ENCODE peak calls at places on chromosome 3, in five cellular contexts. One of them, this sample, is unnamed.

GRCh38 chr3:41247590-41247989 is 48.3 kb downstream of the CTNNB1 start:
- DNase-seq in AML-193: no peak
- DNase-seq in left ventricle myocardium superior: no peak
- DNase-seq in lower leg skin: no peak
- DNase-seq in A172: no peak
- DNase-seq in this sample: no peak

GRCh38 chr3:108406661-108407206 is 103.7 kb downstream of the MYH15 start:
- DNase-seq in AML-193: peak
- DNase-seq in left ventricle myocardium superior: no peak
- DNase-seq in lower leg skin: peak
- DNase-seq in A172: peak
- DNase-seq in this sample: peak

GRCh38 chr3:129059311-129059975 is 1.1 kb upstream of the GP9 start:
- DNase-seq in AML-193: no peak
- DNase-seq in left ventricle myocardium superior: no peak
- DNase-seq in lower leg skin: no peak
- DNase-seq in A172: no peak
- DNase-seq in this sample: no peak

GRCh38 chr3:9685216-9686049 is 18.2 kb upstream of the CPNE9 start:
- DNase-seq in AML-193: no peak
- DNase-seq in left ventricle myocardium superior: no peak
- DNase-seq in lower leg skin: no peak
- DNase-seq in A172: no peak
- DNase-seq in this sample: no peak

GRCh38 chr3:87135412-87135811 is 91.7 kb upstream of the CHMP2B start:
- DNase-seq in AML-193: no peak
- DNase-seq in left ventricle myocardium superior: no peak
- DNase-seq in lower leg skin: no peak
- DNase-seq in A172: no peak
- DNase-seq in this sample: no peak

GRCh38 chr3:127702151-127702578 is 29.4 kb downstream of the ABTB1 start:
- DNase-seq in AML-193: no peak
- DNase-seq in left ventricle myocardium superior: peak
- DNase-seq in lower leg skin: no peak
- DNase-seq in A172: no peak
- DNase-seq in this sample: no peak

GRCh38 chr3:141797167-141797773 is 34.1 kb downstream of the GRK7 start:
- DNase-seq in AML-193: peak
- DNase-seq in left ventricle myocardium superior: peak
- DNase-seq in lower leg skin: no peak
- DNase-seq in A172: no peak
- DNase-seq in this sample: peak

GRCh38 chr3:121529308-121529707 is 16.5 kb downstream of the POLQ start:
- DNase-seq in AML-193: no peak
- DNase-seq in left ventricle myocardium superior: no peak
- DNase-seq in lower leg skin: no peak
- DNase-seq in A172: no peak
- DNase-seq in this sample: no peak

GRCh38 chr3:8518138-8518537 is 16.5 kb downstream of the LMCD1 start:
- DNase-seq in AML-193: no peak
- DNase-seq in left ventricle myocardium superior: no peak
- DNase-seq in lower leg skin: no peak
- DNase-seq in A172: no peak
- DNase-seq in this sample: no peak

GRCh38 chr3:16059081-16059537 is 115.4 kb upstream of the GALNT15 start:
- DNase-seq in AML-193: no peak
- DNase-seq in left ventricle myocardium superior: no peak
- DNase-seq in lower leg skin: no peak
- DNase-seq in A172: peak
- DNase-seq in this sample: no peak

GRCh38 chr3:14462738-14463137 is 60.3 kb downstream of the SLC6A6 start:
- DNase-seq in AML-193: no peak
- DNase-seq in left ventricle myocardium superior: no peak
- DNase-seq in lower leg skin: no peak
- DNase-seq in A172: no peak
- DNase-seq in this sample: no peak

GRCh38 chr3:158802399-158803023 is 657 bp downstream of the MFSD1 start:
- DNase-seq in AML-193: peak
- DNase-seq in left ventricle myocardium superior: no peak
- DNase-seq in lower leg skin: no peak
- DNase-seq in A172: no peak
- DNase-seq in this sample: peak

GRCh38 chr3:57078366-57079220 is 18.1 kb downstream of the SPATA12 start:
- DNase-seq in AML-193: peak
- DNase-seq in left ventricle myocardium superior: peak
- DNase-seq in lower leg skin: peak
- DNase-seq in A172: peak
- DNase-seq in this sample: peak

GRCh38 chr3:159416854-159417253 is 571.8 kb upstream of the IL12A start:
- DNase-seq in AML-193: no peak
- DNase-seq in left ventricle myocardium superior: no peak
- DNase-seq in lower leg skin: no peak
- DNase-seq in A172: no peak
- DNase-seq in this sample: peak

GRCh38 chr3:19149388-19149787 is 1.1 kb downstream of the KCNH8 start:
- DNase-seq in AML-193: peak
- DNase-seq in left ventricle myocardium superior: no peak
- DNase-seq in lower leg skin: no peak
- DNase-seq in A172: peak
- DNase-seq in this sample: peak

GRCh38 chr3:78970656-78971055 is 797.1 kb downstream of the ROBO1 start:
- DNase-seq in AML-193: no peak
- DNase-seq in left ventricle myocardium superior: no peak
- DNase-seq in lower leg skin: no peak
- DNase-seq in A172: no peak
- DNase-seq in this sample: no peak

GRCh38 chr3:132549169-132549568 is 47.9 kb upstream of the ACKR4 start:
- DNase-seq in AML-193: no peak
- DNase-seq in left ventricle myocardium superior: no peak
- DNase-seq in lower leg skin: no peak
- DNase-seq in A172: no peak
- DNase-seq in this sample: no peak

GRCh38 chr3:69240651-69241578 is 118.5 kb upstream of the LMOD3 start:
- DNase-seq in AML-193: no peak
- DNase-seq in left ventricle myocardium superior: no peak
- DNase-seq in lower leg skin: no peak
- DNase-seq in A172: no peak
- DNase-seq in this sample: peak

GRCh38 chr3:133855772-133856171 is 39.9 kb downstream of the RAB6B start:
- DNase-seq in AML-193: no peak
- DNase-seq in left ventricle myocardium superior: no peak
- DNase-seq in lower leg skin: no peak
- DNase-seq in A172: peak
- DNase-seq in this sample: no peak

GRCh38 chr3:9915252-9916141 is 1.4 kb upstream of the IL17RC start:
- DNase-seq in AML-193: peak
- DNase-seq in left ventricle myocardium superior: peak
- DNase-seq in lower leg skin: no peak
- DNase-seq in A172: peak
- DNase-seq in this sample: peak

GRCh38 chr3:194874783-194875182 is 189.1 kb downstream of the FAM43A start:
- DNase-seq in AML-193: no peak
- DNase-seq in left ventricle myocardium superior: no peak
- DNase-seq in lower leg skin: no peak
- DNase-seq in A172: no peak
- DNase-seq in this sample: no peak

GRCh38 chr3:114623420-114624046 is 329.7 kb downstream of the TIGIT start:
- DNase-seq in AML-193: no peak
- DNase-seq in left ventricle myocardium superior: no peak
- DNase-seq in lower leg skin: no peak
- DNase-seq in A172: peak
- DNase-seq in this sample: peak

GRCh38 chr3:42545284-42545900 is 36.4 kb downstream of the SEC22C start:
- DNase-seq in AML-193: no peak
- DNase-seq in left ventricle myocardium superior: no peak
- DNase-seq in lower leg skin: no peak
- DNase-seq in A172: no peak
- DNase-seq in this sample: no peak

GRCh38 chr3:41819200-41819599 is 142.7 kb downstream of the ULK4 start:
- DNase-seq in AML-193: no peak
- DNase-seq in left ventricle myocardium superior: no peak
- DNase-seq in lower leg skin: no peak
- DNase-seq in A172: no peak
- DNase-seq in this sample: no peak

GRCh38 chr3:42071720-42072582 is 19.2 kb upstream of the TRAK1 start:
- DNase-seq in AML-193: peak
- DNase-seq in left ventricle myocardium superior: peak
- DNase-seq in lower leg skin: no peak
- DNase-seq in A172: peak
- DNase-seq in this sample: peak

GRCh38 chr3:10376353-10376752 is 55.4 kb upstream of the SEC13 start:
- DNase-seq in AML-193: no peak
- DNase-seq in left ventricle myocardium superior: no peak
- DNase-seq in lower leg skin: no peak
- DNase-seq in A172: no peak
- DNase-seq in this sample: no peak

GRCh38 chr3:160618363-160618762 is 53.0 kb upstream of the KPNA4 start:
- DNase-seq in AML-193: no peak
- DNase-seq in left ventricle myocardium superior: no peak
- DNase-seq in lower leg skin: no peak
- DNase-seq in A172: no peak
- DNase-seq in this sample: no peak

This sample was measured in cardiac muscle cell.